ENCODE peak calls at places on chromosome 2, in eight cellular contexts. H is upper lobe of left lung; D is CD8-positive, alpha-beta T cell; K is astrocyte of the spinal cord; W is IMR-90; R is left lung; A is cardiac fibroblast; J is AG10803. C is an unnamed sample.

GRCh38 chr2:96260404-96261260 is 5.2 kb downstream of the TMEM127 start:
- DNase-seq in H (peak), D (no peak), K (peak), W (peak), R (peak), A (peak), J (peak), C (peak)

GRCh38 chr2:231227309-231228162 is 29.1 kb downstream of the ARMC9 start:
- DNase-seq in H (peak), D (no peak), K (peak), W (peak), R (peak), A (peak), J (peak), C (no peak)

GRCh38 chr2:191983591-191983990 is 136.7 kb upstream of the CAVIN2 start:
- DNase-seq in H (no peak), D (no peak), K (no peak), W (no peak), R (no peak), A (no peak), J (no peak), C (no peak)

GRCh38 chr2:204110250-204111183 is 174.0 kb downstream of the ICOS start:
- DNase-seq in H (no peak), D (peak), K (peak), W (no peak), R (no peak), A (peak), J (peak), C (no peak)

GRCh38 chr2:212968284-212969081 is 182.9 kb downstream of the IKZF2 start:
- DNase-seq in H (no peak), D (no peak), K (no peak), W (no peak), R (no peak), A (no peak), J (no peak), C (no peak)

GRCh38 chr2:45786030-45786830 is 134.8 kb downstream of the PRKCE start:
- DNase-seq in H (no peak), D (no peak), K (no peak), W (no peak), R (no peak), A (no peak), J (no peak), C (no peak)

GRCh38 chr2:32882911-32883810 is 63.6 kb upstream of the LTBP1 start:
- DNase-seq in H (no peak), D (no peak), K (peak), W (peak), R (no peak), A (peak), J (peak), C (no peak)

GRCh38 chr2:225004531-225004930 is 37.7 kb downstream of the DOCK10 start:
- DNase-seq in H (peak), D (no peak), K (peak), W (peak), R (no peak), A (peak), J (peak), C (no peak)

GRCh38 chr2:222738312-222738711 is 66.9 kb downstream of the MOGAT1 start:
- DNase-seq in H (no peak), D (no peak), K (no peak), W (no peak), R (no peak), A (no peak), J (no peak), C (no peak)

GRCh38 chr2:106108351-106108750 is 85.8 kb downstream of the UXS1 start:
- DNase-seq in H (no peak), D (no peak), K (peak), W (peak), R (no peak), A (peak), J (peak), C (no peak)

GRCh38 chr2:85682378-85682777 is 11.8 kb upstream of the GNLY start:
- DNase-seq in H (no peak), D (no peak), K (no peak), W (peak), R (no peak), A (no peak), J (peak), C (no peak)

GRCh38 chr2:223805008-223805407 is 32.4 kb downstream of the AP1S3 start:
- DNase-seq in H (no peak), D (no peak), K (no peak), W (no peak), R (no peak), A (no peak), J (no peak), C (no peak)

GRCh38 chr2:208406474-208407451 is at the start of gene PTH2R:
- DNase-seq in H (no peak), D (no peak), K (no peak), W (no peak), R (peak), A (peak), J (no peak), C (no peak)

GRCh38 chr2:73984203-73984921 is at the start of gene TET3:
- DNase-seq in H (peak), D (no peak), K (no peak), W (no peak), R (peak), A (no peak), J (no peak), C (no peak)

GRCh38 chr2:160752475-160753330 is 259.1 kb upstream of the RBMS1 start:
- DNase-seq in H (peak), D (no peak), K (peak), W (peak), R (no peak), A (peak), J (peak), C (no peak)

GRCh38 chr2:227479865-227480475 is 8.0 kb downstream of the AGFG1 start:
- DNase-seq in H (no peak), D (no peak), K (peak), W (peak), R (no peak), A (peak), J (peak), C (no peak)

GRCh38 chr2:235419996-235420395 is 73.8 kb upstream of the AGAP1 start:
- DNase-seq in H (no peak), D (no peak), K (no peak), W (no peak), R (no peak), A (no peak), J (no peak), C (no peak)

GRCh38 chr2:147777408-147777807 is 67.4 kb upstream of the ACVR2A start:
- DNase-seq in H (no peak), D (no peak), K (no peak), W (no peak), R (no peak), A (no peak), J (no peak), C (no peak)

GRCh38 chr2:240594511-240595380 is 8.2 kb downstream of the CAPN10 start:
- DNase-seq in H (no peak), D (no peak), K (no peak), W (no peak), R (peak), A (no peak), J (no peak), C (no peak)

GRCh38 chr2:189593115-189593514 is 12.5 kb upstream of the SLC40A1 start:
- DNase-seq in H (no peak), D (no peak), K (no peak), W (no peak), R (no peak), A (no peak), J (no peak), C (no peak)

GRCh38 chr2:102185347-102185746 is 1.5 kb upstream of the IL1RL2 start:
- DNase-seq in H (no peak), D (no peak), K (no peak), W (no peak), R (no peak), A (peak), J (no peak), C (no peak)

GRCh38 chr2:102190425-102191107 is 3.7 kb downstream of the IL1RL2 start:
- DNase-seq in H (no peak), D (no peak), K (no peak), W (no peak), R (no peak), A (no peak), J (no peak), C (no peak)

GRCh38 chr2:102184018-102184417 is 2.8 kb upstream of the IL1RL2 start:
- DNase-seq in H (no peak), D (no peak), K (no peak), W (no peak), R (no peak), A (peak), J (no peak), C (no peak)

GRCh38 chr2:102186676-102187190 is at the start of gene IL1RL2:
- DNase-seq in H (peak), D (no peak), K (no peak), W (no peak), R (peak), A (peak), J (no peak), C (no peak)

DNA sequence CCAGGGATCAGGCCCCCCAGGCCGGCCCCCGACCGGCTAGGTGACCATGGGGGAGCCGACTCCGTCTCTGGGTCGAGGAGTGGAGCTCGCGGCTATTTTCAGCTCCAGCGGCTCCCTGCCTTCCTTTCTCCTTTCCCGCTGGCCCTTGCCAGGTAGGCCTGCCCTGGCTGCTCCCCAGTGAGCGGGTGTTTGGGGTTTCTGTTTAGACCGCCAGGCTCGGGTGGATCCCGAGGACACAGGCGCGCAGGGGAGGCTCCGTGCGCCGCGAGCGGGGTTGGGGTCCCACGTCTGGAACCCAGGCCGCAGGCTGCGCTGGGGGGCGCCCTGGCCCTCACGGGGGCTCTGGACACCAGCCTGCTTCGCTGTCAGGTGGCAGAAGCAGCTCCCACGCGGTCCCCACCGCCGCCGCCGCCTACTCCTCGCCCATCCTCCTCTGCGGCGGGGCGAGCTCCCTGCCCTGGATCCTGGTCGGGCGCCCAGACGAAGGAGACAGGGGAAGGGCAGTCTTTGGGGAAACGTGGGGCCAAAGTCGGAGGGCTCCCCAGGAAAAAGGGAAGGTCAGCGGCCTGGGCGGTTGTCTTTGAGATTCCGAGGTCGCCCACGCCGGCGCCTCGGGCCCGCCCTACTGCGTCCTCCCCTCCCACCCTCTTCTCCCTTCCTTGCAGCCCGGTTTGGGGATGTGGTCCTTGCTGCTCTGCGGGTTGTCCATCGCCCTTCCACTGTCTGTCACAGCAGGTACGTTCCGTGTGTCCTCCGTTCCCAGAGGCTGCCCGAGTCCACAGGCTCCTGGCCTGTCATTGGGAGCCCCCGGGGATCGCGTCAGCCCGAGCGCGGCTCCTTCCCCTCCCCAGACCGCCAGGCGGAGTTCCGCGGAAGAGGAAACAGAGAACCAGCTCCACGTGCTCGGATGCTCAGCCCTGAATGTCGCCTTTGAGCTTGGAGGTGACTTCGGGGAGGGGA is 648 bp downstream of the IL1RL2 start:
- DNase-seq in H (peak), D (no peak), K (peak), W (peak), R (peak), A (peak), J (peak), C (no peak)
- TF ChIP-seq CTCF in H (peak), D (no peak), K (peak), W (no peak), R (peak), A (peak), J (peak), C (no peak)

GRCh38 chr2:57806449-57806968 is 240.1 kb upstream of the VRK2 start:
- DNase-seq in H (no peak), D (no peak), K (no peak), W (no peak), R (no peak), A (no peak), J (no peak), C (no peak)

GRCh38 chr2:57796527-57796926 is 250.1 kb upstream of the VRK2 start:
- DNase-seq in H (no peak), D (no peak), K (no peak), W (no peak), R (no peak), A (no peak), J (no peak), C (no peak)

GRCh38 chr2:57804971-57805370 is 241.6 kb upstream of the VRK2 start:
- DNase-seq in H (no peak), D (no peak), K (no peak), W (no peak), R (no peak), A (no peak), J (no peak), C (no peak)

GRCh38 chr2:57798346-57798745 is 248.3 kb upstream of the VRK2 start:
- DNase-seq in H (no peak), D (no peak), K (no peak), W (no peak), R (no peak), A (no peak), J (no peak), C (no peak)

GRCh38 chr2:57802243-57802642 is 244.4 kb upstream of the VRK2 start:
- DNase-seq in H (no peak), D (no peak), K (no peak), W (no peak), R (no peak), A (no peak), J (no peak), C (no peak)
- TF ChIP-seq CTCF in H (no peak), D (no peak), K (no peak), W (no peak), R (no peak), A (no peak), J (no peak), C (no peak)

DNA sequence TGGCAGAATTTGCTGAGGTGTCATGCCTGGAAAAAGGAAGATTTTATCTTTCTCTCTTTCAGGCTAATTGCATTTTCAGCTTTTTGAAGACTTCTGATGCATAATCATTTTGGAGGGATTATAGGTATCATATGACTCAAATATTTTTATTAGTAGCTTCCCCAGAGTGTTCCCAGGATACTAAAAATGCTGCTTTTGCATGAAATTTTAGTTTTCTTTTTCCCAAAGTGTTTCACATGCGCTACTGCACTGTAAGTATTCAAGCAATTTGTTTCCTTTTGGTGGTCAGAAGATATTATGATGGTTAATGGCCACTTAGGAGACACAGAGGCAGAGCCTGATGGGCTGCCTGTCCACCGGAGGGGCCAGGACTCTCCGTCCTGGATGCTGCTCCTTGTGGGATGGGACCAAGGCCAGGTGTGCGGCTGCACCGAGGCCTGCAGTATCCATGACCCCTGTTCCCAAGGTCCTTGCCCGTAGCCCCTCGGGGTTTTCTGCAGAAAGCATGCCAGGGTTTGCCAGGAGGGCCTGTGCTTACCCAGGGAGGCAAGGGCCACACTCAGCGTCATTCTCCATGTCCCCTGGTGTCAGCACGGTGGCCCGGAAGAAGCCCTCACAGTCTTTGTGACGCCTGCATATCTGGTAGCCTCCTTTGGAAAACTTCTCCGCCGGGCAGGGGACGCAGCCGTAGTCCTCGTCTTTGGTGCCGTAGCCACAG is 60.2 kb downstream of the EDAR start:
- DNase-seq in H (no peak), D (no peak), K (no peak), W (no peak), R (no peak), A (no peak), J (no peak), C (no peak)
- TF ChIP-seq CTCF in H (no peak), D (peak), K (no peak), W (no peak), R (no peak), A (no peak), J (no peak), C (no peak)

GRCh38 chr2:65070172-65070830 is 14.1 kb downstream of the CEP68 start:
- DNase-seq in H (no peak), D (no peak), K (peak), W (peak), R (no peak), A (peak), J (peak), C (no peak)
- TF ChIP-seq CTCF in H (no peak), D (no peak), K (peak), W (peak), R (no peak), A (peak), J (peak), C (peak)

GRCh38 chr2:182586426-182586825 is 129.6 kb upstream of the DNAJC10 start:
- DNase-seq in H (no peak), D (no peak), K (no peak), W (no peak), R (no peak), A (no peak), J (no peak), C (no peak)
- TF ChIP-seq CTCF in H (no peak), D (no peak), K (no peak), W (no peak), R (no peak), A (no peak), J (no peak), C (peak)

C was measured in LNCaP clone FGC.